ENCODE peak calls at places on chromosomes 12 and 14, in four cellular contexts. I, G, T and A are unnamed samples.

GRCh38 chr14:54594531-54594930 is 27.6 kb downstream of the SAMD4A start:
- DNase-seq in I (no peak), G (no peak), T (no peak), A (no peak)

GRCh38 chr12:79687711-79688270 is 3.0 kb downstream of the PAWR start:
- DNase-seq in I (no peak), G (no peak), T (no peak), A (no peak)

GRCh38 chr14:37816135-37816534 is 220.7 kb downstream of the TTC6 start:
- DNase-seq in I (no peak), G (no peak), T (no peak), A (no peak)

GRCh38 chr14:49621114-49621881 is 699 bp downstream of the MGAT2 start:
- DNase-seq in I (no peak), G (no peak), T (no peak), A (no peak)

GRCh38 chr14:80567905-80568512 is 356.7 kb upstream of the DIO2 start:
- DNase-seq in I (no peak), G (peak; percentile 18), T (no peak), A (no peak)

GRCh38 chr14:67729072-67729561 is 27.4 kb downstream of the RDH12 start:
- DNase-seq in I (peak; percentile 28), G (no peak), T (no peak), A (no peak)

GRCh38 chr14:44833376-44833775 is 128.4 kb downstream of the KLHL28 start:
- DNase-seq in I (no peak), G (peak; percentile 24), T (no peak), A (no peak)

GRCh38 chr12:129901256-129901655 is 2.6 kb downstream of the TMEM132D start:
- DNase-seq in I (no peak), G (no peak), T (no peak), A (no peak)

GRCh38 chr12:77166711-77167110 is 101.3 kb upstream of the E2F7 start:
- DNase-seq in I (no peak), G (no peak), T (no peak), A (no peak)

GRCh38 chr12:125064492-125064891 is 743 bp upstream of the AACS start:
- DNase-seq in I (no peak), G (no peak), T (no peak), A (no peak)

GRCh38 chr14:95515080-95515489 is 1.4 kb downstream of the SYNE3 start:
- DNase-seq in I (no peak), G (no peak), T (no peak), A (no peak)

GRCh38 chr14:67487937-67488893 is at the start of gene TMEM229B:
- DNase-seq in I (no peak), G (no peak), T (no peak), A (no peak)

GRCh38 chr12:95881331-95881955 is 22.7 kb downstream of the SNRPF start:
- DNase-seq in I (no peak), G (no peak), T (no peak), A (no peak)

GRCh38 chr12:14769462-14769836 is 33.8 kb downstream of the WBP11 start:
- DNase-seq in I (peak; percentile 42), G (no peak), T (no peak), A (no peak)

GRCh38 chr14:60655898-60656754 is 6.8 kb upstream of the SIX1 start:
- DNase-seq in I (no peak), G (no peak), T (no peak), A (no peak)

GRCh38 chr12:131008461-131009270 is 55.0 kb downstream of the ADGRD1 start:
- DNase-seq in I (no peak), G (no peak), T (no peak), A (no peak)

GRCh38 chr12:58750484-58750883 is 169.8 kb downstream of the LRIG3 start:
- DNase-seq in I (no peak), G (no peak), T (no peak), A (no peak)

GRCh38 chr12:13425766-13426165 is 229.2 kb downstream of the EMP1 start:
- DNase-seq in I (no peak), G (no peak), T (no peak), A (no peak)

GRCh38 chr12:130428116-130428515 is 90.4 kb downstream of the PIWIL1 start:
- DNase-seq in I (no peak), G (no peak), T (no peak), A (no peak)

DNA sequence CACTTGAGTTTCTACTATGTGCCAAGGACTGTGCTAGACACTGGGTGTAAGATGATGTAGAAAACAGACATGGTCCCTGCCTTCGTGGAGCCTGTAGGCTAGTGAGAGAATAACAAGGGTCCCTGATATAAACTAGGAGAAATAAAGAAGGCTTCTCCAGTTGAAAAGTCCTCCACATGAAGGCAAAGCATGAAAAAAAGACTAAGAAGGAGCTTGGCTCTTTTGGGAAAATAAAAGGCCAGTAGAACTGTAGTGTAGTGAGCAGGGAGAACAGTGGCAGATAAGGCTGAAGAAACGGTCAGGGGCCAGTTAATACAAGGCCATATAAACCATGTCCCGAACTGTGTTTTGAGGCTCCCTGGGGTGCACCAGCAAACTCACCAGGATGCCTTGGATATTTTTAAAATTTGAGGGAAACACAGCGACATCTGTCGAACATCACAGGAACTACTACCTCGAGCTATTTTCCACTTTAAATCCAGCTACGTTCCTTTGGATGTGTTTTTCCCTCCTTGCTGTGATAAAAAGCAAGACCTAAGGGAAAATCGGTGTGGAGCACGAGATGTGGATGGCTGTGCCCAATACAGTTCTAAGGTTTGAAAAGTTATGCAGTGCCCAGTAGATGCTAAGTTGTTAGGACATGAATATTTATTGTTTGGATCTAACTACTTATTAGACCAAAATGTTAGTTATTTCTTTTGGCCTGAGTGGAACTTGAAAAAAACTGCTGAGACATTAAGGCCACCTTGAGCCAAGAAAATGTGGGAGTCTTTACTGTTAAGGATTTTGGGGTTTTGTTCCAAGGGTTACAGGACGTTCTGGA is 8.5 kb upstream of the CFL2 start:
- DNase-seq in I (peak; percentile 71), G (peak; percentile 61), T (peak; percentile 58), A (no peak)
- TF ChIP-seq TCF7L2 in I (no peak), G (no peak), T (no peak), A (no peak)

GRCh38 chr12:34124608-34125007 is 102.3 kb downstream of the ALG10 start:
- DNase-seq in I (no peak), G (no peak), T (no peak), A (no peak)

GRCh38 chr12:34121360-34121759 is 99.1 kb downstream of the ALG10 start:
- DNase-seq in I (no peak), G (no peak), T (no peak), A (no peak)

GRCh38 chr12:34126805-34127204 is 104.5 kb downstream of the ALG10 start:
- DNase-seq in I (no peak), G (no peak), T (no peak), A (no peak)

GRCh38 chr12:34126239-34126641 is 103.9 kb downstream of the ALG10 start:
- DNase-seq in I (peak; percentile 1), G (no peak), T (peak; percentile 12), A (no peak)
- H3K4me3 ChIP-seq in I (peak overlapping the region; percentile 44), G (no peak overlapping the region), T (peak overlapping the region; percentile 3), A (peak overlapping the region; percentile 10)

DNA sequence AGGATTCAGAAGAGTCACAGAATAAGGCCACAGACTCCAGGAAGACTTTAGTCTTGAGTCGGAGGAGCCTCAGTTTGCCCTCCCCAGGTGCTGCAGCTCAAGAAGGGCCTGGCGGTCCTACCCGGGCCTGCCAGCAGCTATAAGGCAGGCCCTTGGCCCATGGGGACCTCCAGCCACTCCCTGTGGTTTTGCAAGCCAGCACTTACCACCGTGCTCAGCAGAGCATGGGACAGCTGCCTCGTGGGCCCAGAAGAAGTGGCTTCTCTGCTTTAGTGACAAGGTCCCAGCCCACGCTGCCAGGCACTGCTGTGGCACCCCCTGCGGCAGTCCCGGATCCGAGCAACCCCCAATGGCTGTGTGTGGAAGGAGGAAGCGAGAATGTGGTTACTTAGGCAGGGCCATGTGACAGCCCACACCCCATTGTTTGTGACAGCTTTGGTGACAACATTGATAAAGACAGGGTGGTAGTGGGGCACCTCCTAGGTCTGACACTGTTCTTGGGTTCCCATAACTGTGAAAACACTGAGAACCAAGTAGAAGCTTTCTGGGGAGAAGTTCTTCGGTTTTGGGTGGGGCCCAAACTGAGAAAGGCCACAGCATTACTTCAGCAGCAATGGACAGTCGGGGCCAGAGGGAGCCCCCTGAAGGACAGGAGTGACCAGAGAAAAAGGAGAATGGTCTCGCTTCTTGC is at the start of gene SELPLG:
- DNase-seq in I (no peak), G (no peak), T (no peak), A (no peak)
- TF ChIP-seq CTCF in I (no peak), G (no peak), T (no peak), A (no peak)

GRCh38 chr12:56300644-56301464 is 724 bp upstream of the CS start:
- DNase-seq in I (no peak), G (no peak), T (peak; percentile 84), A (no peak)

GRCh38 chr12:56298828-56299227 is 1.3 kb downstream of the CS start:
- DNase-seq in I (no peak), G (no peak), T (no peak), A (no peak)

GRCh38 chr12:56297400-56297799 is 2.7 kb downstream of the CS start:
- DNase-seq in I (no peak), G (no peak), T (no peak), A (no peak)

GRCh38 chr12:56299853-56300643 is at the start of gene CS:
- DNase-seq in I (peak; percentile 96), G (peak; percentile 96), T (peak; percentile 97), A (peak; percentile 80)

GRCh38 chr12:56299308-56299852 is 750 bp downstream of the CS start:
- DNase-seq in I (no peak), G (no peak), T (peak; percentile 27), A (no peak)
- TF ChIP-seq TCF7L2 in I (no peak), G (no peak), T (no peak), A (no peak)

GRCh38 chr14:65281991-65282908 is 130.3 kb upstream of the FUT8 start:
- DNase-seq in I (no peak), G (no peak), T (no peak), A (no peak)

GRCh38 chr14:65280653-65281052 is 131.9 kb upstream of the FUT8 start:
- DNase-seq in I (no peak), G (no peak), T (no peak), A (no peak)

GRCh38 chr14:65279510-65279909 is 133.0 kb upstream of the FUT8 start:
- DNase-seq in I (no peak), G (no peak), T (no peak), A (no peak)

GRCh38 chr14:65279958-65280357 is 132.6 kb upstream of the FUT8 start:
- DNase-seq in I (no peak), G (no peak), T (no peak), A (no peak)

GRCh38 chr14:65282909-65283253 is 129.6 kb upstream of the FUT8 start:
- DNase-seq in I (no peak), G (no peak), T (no peak), A (no peak)
- H3K4me3 ChIP-seq in I (no peak overlapping the region), G (no peak overlapping the region), T (no peak overlapping the region), A (peak overlapping the region; percentile 53)

DNA sequence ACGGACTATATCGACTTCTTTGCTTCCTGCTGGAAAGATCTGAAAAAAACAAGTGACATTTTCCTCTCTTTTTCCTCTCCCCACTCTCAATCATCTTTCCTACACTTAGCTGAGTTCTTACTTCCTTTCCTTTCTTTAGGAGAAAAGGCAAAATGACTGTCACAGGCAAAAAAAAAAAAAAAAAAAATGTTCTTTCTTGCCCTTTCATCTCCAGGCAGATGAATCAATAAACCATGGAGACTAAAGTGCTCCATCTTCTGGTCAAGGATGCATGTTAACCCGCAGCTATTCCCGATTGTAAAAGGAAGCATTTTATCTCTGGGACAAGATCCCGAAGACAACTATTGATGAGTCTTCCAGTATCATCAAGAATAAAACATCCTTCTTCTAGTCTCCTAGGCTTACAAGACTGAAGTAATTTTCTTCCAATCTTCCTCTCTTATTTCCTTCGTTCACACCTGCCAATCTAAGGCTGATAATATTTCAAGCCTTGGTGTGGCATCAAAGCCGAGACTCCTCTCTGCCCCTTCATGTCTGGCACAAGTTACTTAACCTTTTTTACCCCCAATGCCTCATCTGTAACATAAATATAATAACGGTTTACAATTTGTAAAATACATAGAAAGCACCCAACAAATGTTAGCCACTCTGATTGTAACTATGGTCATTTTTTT is 94.2 kb upstream of the PLEKHG7 start:
- DNase-seq in I (peak; percentile 25), G (peak; percentile 33), T (peak; percentile 27), A (no peak)
- TF ChIP-seq CTCF in I (peak; percentile 59), G (peak; percentile 72), T (peak; percentile 58), A (peak; percentile 57)

GRCh38 chr12:107448198-107448597 is 237.4 kb upstream of the PWP1 start:
- DNase-seq in I (no peak), G (peak; percentile 3), T (peak; percentile 20), A (no peak)
- TF ChIP-seq TCF7L2 in I (no peak), G (no peak), T (no peak), A (no peak)